ENCODE peak calls at places on chromosomes 4 and X, in five cellular contexts. Y, T, H, K and L are unnamed samples.
A peak's percentile ranks its signal among the peaks of the same experiment; 100 is the strongest.

GRCh38 chr4:169066934-169067333 is 56.9 kb upstream of the CBR4 start:
- DNase-seq in K (no peak), T (no peak), Y (no peak), H (no peak), L (no peak)

GRCh38 chr4:67198757-67199156 is 346.5 kb downstream of the CENPC start:
- DNase-seq in Y (peak; percentile 63), T (no peak), H (no peak), K (peak; percentile 38), L (no peak)

GRCh38 chr4:158195297-158195696 is 15.0 kb upstream of the TMEM144 start:
- DNase-seq in Y (no peak), T (no peak), H (no peak), K (no peak), L (no peak)

GRCh38 chrX:103792916-103793540 is 16.4 kb downstream of the PLP1 start:
- DNase-seq in T (peak; percentile 41), Y (no peak), H (no peak), K (peak; percentile 80), L (peak; percentile 66)

GRCh38 chr4:104491396-104491821 is 3.3 kb downstream of the CXXC4 start:
- DNase-seq in T (no peak), K (peak; percentile 5), H (peak; percentile 53), Y (peak; percentile 64), L (no peak)

GRCh38 chr4:48944252-48944651 is 37.7 kb upstream of the OCIAD2 start:
- DNase-seq in T (no peak), Y (no peak), H (no peak), K (no peak), L (peak; percentile 69)

GRCh38 chr4:55297346-55297745 is 48.7 kb upstream of the SRD5A3 start:
- DNase-seq in Y (no peak), H (no peak), T (no peak), K (peak; percentile 52), L (peak; percentile 76)

GRCh38 chr4:1542516-1543320 is 136.5 kb upstream of the NKX1-1 start:
- DNase-seq in Y (no peak), H (no peak), T (no peak), K (no peak), L (no peak)

GRCh38 chr4:83644677-83645639 is 109.0 kb downstream of the GPAT3 start:
- DNase-seq in K (peak; percentile 65), Y (peak; percentile 78), H (no peak), T (peak; percentile 61), L (peak; percentile 19)

GRCh38 chr4:15893967-15894366 is 44.6 kb downstream of the FGFBP1 start:
- DNase-seq in Y (no peak), T (peak; percentile 93), H (no peak), K (peak; percentile 99), L (peak; percentile 92)

GRCh38 chr4:7032591-7032990 is 10.6 kb upstream of the TADA2B start:
- DNase-seq in K (peak; percentile 12), Y (no peak), H (no peak), T (no peak), L (no peak)

GRCh38 chr4:74539043-74539790 is 94.3 kb downstream of the AREG start:
- DNase-seq in T (no peak), Y (no peak), K (peak; percentile 64), H (no peak), L (no peak)

GRCh38 chr4:26273308-26273980 is 47.4 kb upstream of the RBPJ start:
- DNase-seq in T (no peak), K (no peak), H (peak; percentile 32), Y (peak; percentile 25), L (no peak)